ENCODE peak calls at places on chromosomes 11 and 22, in nine cellular contexts. K, A, E, D, V, T, W, R and Y are unnamed samples.

GRCh38 chr11:127126956-127127355 is 126.4 kb upstream of the KIRREL3 start:
- DNase-seq in K (no peak), A (no peak), E (no peak), D (no peak), V (no peak), T (no peak), W (no peak), R (no peak), Y (no peak)

GRCh38 chr11:119366690-119367620 is 14.5 kb downstream of the USP2 start:
- DNase-seq in K (no peak), A (no peak), E (no peak), D (no peak), V (no peak), T (no peak), W (no peak), R (no peak), Y (no peak)

GRCh38 chr22:36541831-36542391 is 12.9 kb upstream of the EIF3D start:
- DNase-seq in K (peak), A (peak), E (peak), D (peak), V (peak), T (peak), W (no peak), R (no peak), Y (no peak)

GRCh38 chr22:36611241-36611976 is 82.4 kb upstream of the EIF3D start:
- DNase-seq in K (no peak), A (no peak), E (no peak), D (no peak), V (no peak), T (no peak), W (peak), R (no peak), Y (no peak)

GRCh38 chr11:115931684-115932083 is 427.5 kb upstream of the CADM1 start:
- DNase-seq in K (no peak), A (no peak), E (no peak), D (no peak), V (no peak), T (no peak), W (no peak), R (no peak), Y (no peak)

GRCh38 chr11:57668467-57668890 is 565 bp downstream of the ZDHHC5 start:
- DNase-seq in K (no peak), A (no peak), E (no peak), D (no peak), V (no peak), T (no peak), W (no peak), R (no peak), Y (no peak)

GRCh38 chr22:29907753-29908515 is 25.0 kb downstream of the MTMR3 start:
- DNase-seq in K (peak), A (peak), E (peak), D (peak), V (peak), T (peak), W (peak), R (no peak), Y (peak)

GRCh38 chr11:132055296-132055695 is 684.9 kb downstream of the NTM start:
- DNase-seq in K (no peak), A (no peak), E (no peak), D (no peak), V (no peak), T (no peak), W (no peak), R (no peak), Y (no peak)

GRCh38 chr22:46185263-46185662 is 34.9 kb downstream of the PPARA start:
- DNase-seq in K (no peak), A (no peak), E (no peak), D (no peak), V (no peak), T (no peak), W (no peak), R (no peak), Y (no peak)

GRCh38 chr11:23696712-23697111 is 800.1 kb upstream of the LUZP2 start:
- DNase-seq in K (no peak), A (no peak), E (no peak), D (no peak), V (no peak), T (no peak), W (no peak), R (no peak), Y (no peak)

GRCh38 chr22:21026783-21027692 is 5.3 kb downstream of the SLC7A4 start:
- DNase-seq in K (no peak), A (peak), E (peak), D (no peak), V (peak), T (peak), W (no peak), R (no peak), Y (peak)

GRCh38 chr11:104830080-104830479 is 68.2 kb downstream of the CASP12 start:
- DNase-seq in K (peak), A (peak), E (peak), D (no peak), V (peak), T (peak), W (no peak), R (no peak), Y (no peak)

GRCh38 chr11:9716275-9717039 is 52.6 kb downstream of the SWAP70 start:
- DNase-seq in K (no peak), A (peak), E (peak), D (no peak), V (peak), T (peak), W (no peak), R (no peak), Y (no peak)

GRCh38 chr11:92965196-92965595 is 4.3 kb upstream of the MTNR1B start:
- DNase-seq in K (no peak), A (no peak), E (no peak), D (no peak), V (no peak), T (no peak), W (no peak), R (no peak), Y (no peak)

GRCh38 chr11:92972248-92972647 is 2.8 kb downstream of the MTNR1B start:
- DNase-seq in K (no peak), A (no peak), E (no peak), D (no peak), V (no peak), T (no peak), W (no peak), R (no peak), Y (no peak)

GRCh38 chr11:92967178-92967577 is 2.3 kb upstream of the MTNR1B start:
- DNase-seq in K (no peak), A (no peak), E (no peak), D (no peak), V (no peak), T (no peak), W (no peak), R (no peak), Y (no peak)

GRCh38 chr11:92969634-92970347 is at the start of gene MTNR1B:
- DNase-seq in K (no peak), A (no peak), E (no peak), D (no peak), V (no peak), T (no peak), W (no peak), R (no peak), Y (no peak)

GRCh38 chr11:92969293-92969633 is 188 bp upstream of the MTNR1B start:
- DNase-seq in K (no peak), A (no peak), E (no peak), D (no peak), V (no peak), T (no peak), W (no peak), R (no peak), Y (no peak)
- TF ChIP-seq CTCF in K (no peak), A (no peak), E (no peak), D (no peak), V (no peak), T (no peak), W (no peak), R (no peak), Y (no peak)

DNA sequence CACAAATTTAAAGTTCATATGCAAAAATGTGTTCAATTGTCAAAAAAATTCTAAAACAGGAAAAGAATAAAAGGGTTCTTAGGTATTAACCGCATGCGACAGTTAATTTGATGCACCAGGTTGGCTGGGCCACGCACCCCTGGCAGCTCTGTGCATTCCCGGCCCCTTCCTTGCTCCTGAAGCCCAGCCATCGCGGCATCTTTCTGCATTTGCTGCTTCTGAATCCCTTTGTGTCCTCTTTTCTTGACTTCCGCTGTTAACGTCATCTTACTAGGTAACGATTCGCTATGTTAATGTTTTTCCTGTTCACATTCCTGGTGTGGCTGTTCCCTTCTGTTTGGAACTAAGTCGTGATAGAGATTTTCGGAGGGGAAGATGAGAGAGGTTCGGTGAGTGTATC is 7.9 kb upstream of the KLHDC7B start:
- DNase-seq in K (no peak), A (no peak), E (no peak), D (no peak), V (no peak), T (no peak), W (no peak), R (no peak), Y (no peak)
- H3K4me3 ChIP-seq in K (no peak), A (no peak), E (no peak), D (no peak), V (no peak), T (no peak), W (no peak), R (no peak), Y (no peak)

GRCh38 chr11:2693851-2694261 is 5.9 kb downstream of the KCNQ1OT1 start:
- DNase-seq in K (no peak), A (no peak), E (no peak), D (no peak), V (no peak), T (no peak), W (no peak), R (peak), Y (no peak)
- TF ChIP-seq CTCF in K (no peak), A (no peak), E (no peak), D (no peak), V (no peak), T (no peak), W (no peak), R (no peak), Y (no peak)

DNA sequence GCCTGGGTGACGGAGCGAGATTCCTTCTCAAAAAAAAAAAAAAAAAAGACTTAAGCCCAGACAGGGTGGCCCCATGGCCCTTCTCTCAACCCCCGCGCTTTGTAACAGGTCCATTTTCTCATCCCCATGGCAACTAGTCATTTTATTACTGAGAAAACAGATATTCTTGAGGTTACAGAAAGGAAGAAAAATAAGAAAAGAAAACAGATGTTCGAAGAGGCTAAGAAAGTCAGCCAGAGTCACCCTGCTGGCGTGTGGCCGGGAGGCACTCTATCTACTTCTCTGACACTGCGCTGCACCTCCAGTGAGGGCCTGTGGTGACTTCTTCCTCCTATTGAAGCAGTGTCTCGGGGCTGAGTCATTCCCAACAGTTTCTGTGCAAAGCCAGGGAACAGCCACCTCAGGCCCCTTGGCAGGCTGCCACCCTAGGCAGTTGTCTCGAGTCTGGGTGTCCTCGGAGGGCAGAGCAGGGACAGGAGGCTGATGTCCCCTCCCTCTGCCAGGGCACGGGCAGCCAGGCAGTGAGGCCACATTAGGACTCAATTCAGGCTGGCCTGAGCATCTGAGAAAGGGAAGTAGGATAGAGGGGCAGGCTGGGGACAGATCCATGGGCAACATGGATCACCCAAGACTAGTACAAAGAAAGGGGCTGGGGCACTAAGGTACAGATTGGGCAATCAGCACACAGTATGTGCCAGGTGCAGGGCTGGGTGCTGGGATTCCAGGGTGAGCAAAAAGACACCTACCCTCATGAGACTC is 16.4 kb upstream of the SYVN1 start:
- DNase-seq in K (peak), A (peak), E (peak), D (peak), V (peak), T (peak), W (peak), R (peak), Y (peak)
- H3K4me3 ChIP-seq in K (peak), A (no peak), E (no peak), D (no peak), V (no peak), T (no peak), W (no peak), R (no peak), Y (no peak)